ENCODE peak calls at places on chromosomes 12 and 14, in four cellular contexts. Y is GDM1, O is frontal cortex, W is astrocyte of the hippocampus. M is an unnamed sample.

GRCh38 chr14:65179918-65180724 is 77.8 kb upstream of the MAX start:
- DNase-seq in Y (no peak), W (peak; percentile 90), O (no peak), M (peak; percentile 60)

GRCh38 chr12:24539646-24540045 is 409.3 kb downstream of the BCAT1 start:
- DNase-seq in Y (no peak), O (no peak), W (no peak), M (no peak)

GRCh38 chr12:131129839-131130238 is 176.1 kb downstream of the ADGRD1 start:
- DNase-seq in Y (no peak), W (no peak), O (no peak), M (no peak)

GRCh38 chr12:32549675-32550079 is 129.4 kb upstream of the DNM1L start:
- DNase-seq in O (no peak), W (peak; percentile 79), Y (no peak), M (no peak)

GRCh38 chr12:104669851-104670337 is 213.1 kb downstream of the CHST11 start:
- DNase-seq in Y (peak; percentile 60), O (no peak), W (peak; percentile 32), M (no peak)

GRCh38 chr12:49930515-49931288 is 19.8 kb upstream of the AQP2 start:
- DNase-seq in Y (no peak), W (peak; percentile 64), O (no peak), M (no peak)

GRCh38 chr14:104940526-104941150 is 16.0 kb downstream of the PLD4 start:
- DNase-seq in Y (no peak), O (no peak), W (no peak), M (no peak)

GRCh38 chr12:59115995-59116394 is 195.7 kb upstream of the LRIG3 start:
- DNase-seq in O (no peak), Y (no peak), W (no peak), M (no peak)

GRCh38 chr14:32023540-32023939 is 53.6 kb upstream of the ARHGAP5 start:
- DNase-seq in Y (no peak), O (no peak), W (no peak), M (no peak)

GRCh38 chr12:51846209-51846779 is 2.2 kb downstream of the FIGNL2 start:
- DNase-seq in W (no peak), Y (no peak), O (no peak), M (no peak)

GRCh38 chr12:101608301-101609133 is 13.7 kb downstream of the MYBPC1 start:
- DNase-seq in O (no peak), W (no peak), Y (no peak), M (peak; percentile 94)

GRCh38 chr12:116319316-116319715 is 41.8 kb upstream of the MED13L start:
- DNase-seq in W (no peak), O (no peak), Y (no peak), M (no peak)

GRCh38 chr12:128008341-128008740 is 258.6 kb upstream of the TMEM132C start:
- DNase-seq in O (no peak), Y (no peak), W (peak; percentile 10), M (no peak)

GRCh38 chr14:66508846-66509621 is 1.1 kb downstream of the GPHN start:
- DNase-seq in O (peak; percentile 29), Y (no peak), W (peak; percentile 48), M (peak; percentile 29)

GRCh38 chr12:76927170-76927784 is 48.5 kb upstream of the CSRP2 start:
- DNase-seq in W (peak; percentile 37), Y (peak; percentile 33), O (no peak), M (peak; percentile 21)

GRCh38 chr12:110079477-110080400 is 31.4 kb upstream of the C12orf76 start:
- DNase-seq in Y (peak; percentile 67), W (no peak), O (peak; percentile 38), M (peak; percentile 48)

GRCh38 chr12:5944688-5945070 is 380 bp downstream of the ANO2 start:
- DNase-seq in W (peak; percentile 30), Y (no peak), O (no peak), M (no peak)

GRCh38 chr12:68222336-68222735 is 3.3 kb downstream of the IL26 start:
- DNase-seq in O (no peak), Y (no peak), W (no peak), M (no peak)

GRCh38 chr12:31362759-31363415 is 36.9 kb upstream of the SINHCAF start:
- DNase-seq in W (peak; percentile 45), O (no peak), Y (peak; percentile 62), M (peak; percentile 66)